ENCODE peak calls at places on chromosomes 6 and 20, in nine cellular contexts. W is Calu3, R is lung, N is AG09309, K is upper lobe of right lung, T is IMR-90, P is GM12865, B is BE2C, U is HFFc6. L is an unnamed sample.

GRCh38 chr6:149043476-149044130 is 273.9 kb upstream of the TAB2 start:
- DNase-seq in B (peak; percentile 84), K (no peak), W (no peak), U (peak; percentile 10), P (peak; percentile 49), R (no peak), N (no peak), T (no peak), L (no peak)

GRCh38 chr6:142842423-142843261 is 102.3 kb downstream of the HIVEP2 start:
- DNase-seq in R (no peak), U (peak; percentile 84), T (peak; percentile 57), B (no peak), N (peak; percentile 13), K (no peak), P (peak; percentile 95), W (no peak), L (peak; percentile 24)

GRCh38 chr6:158376650-158377081 is 64.4 kb downstream of the TULP4 start:
- DNase-seq in N (peak; percentile 61), W (no peak), T (peak; percentile 89), P (no peak), U (peak; percentile 35), B (no peak), R (no peak), K (no peak), L (no peak)

GRCh38 chr6:104003803-104004516 is 855.8 kb downstream of the HACE1 start:
- DNase-seq in K (no peak), B (no peak), U (no peak), P (no peak), T (no peak), R (no peak), W (no peak), N (no peak), L (no peak)

GRCh38 chr20:31840906-31841816 is 4.2 kb downstream of the FOXS1 start:
- DNase-seq in K (no peak), N (no peak), W (no peak), U (no peak), T (no peak), R (no peak), P (no peak), B (no peak), L (no peak)

GRCh38 chr6:79512014-79512413 is 25.2 kb downstream of the LCA5 start:
- DNase-seq in U (no peak), B (no peak), N (no peak), K (no peak), R (no peak), T (no peak), W (no peak), P (no peak), L (no peak)

GRCh38 chr6:92114091-92114490 is 1305.3 kb downstream of the EPHA7 start:
- DNase-seq in P (no peak), W (no peak), K (no peak), N (no peak), R (no peak), U (no peak), B (no peak), T (no peak), L (no peak)

GRCh38 chr6:6330407-6330806 is 9.9 kb upstream of the F13A1 start:
- DNase-seq in W (no peak), U (no peak), T (no peak), K (no peak), N (no peak), B (no peak), P (peak; percentile 26), R (no peak), L (no peak)

GRCh38 chr6:33771342-33772113 is 17.4 kb downstream of the LEMD2 start:
- DNase-seq in W (peak; percentile 69), U (peak; percentile 97), R (peak; percentile 63), T (peak; percentile 96), K (peak; percentile 87), B (peak; percentile 85), N (peak; percentile 98), P (peak; percentile 72), L (peak; percentile 86)

GRCh38 chr6:117668736-117669135 is 6.5 kb upstream of the NUS1 start:
- DNase-seq in T (no peak), K (no peak), U (no peak), R (no peak), B (no peak), P (no peak), W (no peak), N (no peak), L (no peak)

GRCh38 chr6:35948725-35949124 is 27.8 kb upstream of the SRPK1 start:
- DNase-seq in R (no peak), W (no peak), T (peak; percentile 12), P (peak; percentile 19), U (peak; percentile 17), B (peak; percentile 22), K (no peak), N (no peak), L (no peak)

GRCh38 chr6:89840538-89840937 is 10.9 kb downstream of the CASP8AP2 start:
- DNase-seq in U (no peak), N (no peak), R (no peak), P (no peak), T (peak; percentile 41), B (peak; percentile 64), W (no peak), K (no peak), L (no peak)

GRCh38 chr6:33241968-33242367 is 29.7 kb downstream of the VPS52 start:
- DNase-seq in W (no peak), U (no peak), N (no peak), P (no peak), T (no peak), R (no peak), B (no peak), K (no peak), L (no peak)

GRCh38 chr6:71496018-71496800 is 207.6 kb downstream of the OGFRL1 start:
- DNase-seq in T (peak; percentile 31), K (no peak), R (no peak), W (no peak), U (no peak), P (peak; percentile 77), B (no peak), N (no peak), L (peak; percentile 23)

GRCh38 chr6:83474309-83474708 is 38.0 kb upstream of the PRSS35 start:
- DNase-seq in T (peak; percentile 34), N (no peak), U (no peak), R (no peak), P (no peak), K (no peak), B (no peak), W (no peak), L (no peak)

GRCh38 chr6:164108869-164109769 is 694.6 kb downstream of the QKI start:
- DNase-seq in N (no peak), R (peak; percentile 50), U (no peak), P (no peak), B (no peak), W (no peak), K (peak; percentile 70), T (no peak), L (no peak)

GRCh38 chr6:67563671-67564070 is 1071.4 kb upstream of the ADGRB3 start:
- DNase-seq in R (no peak), W (no peak), K (no peak), B (no peak), N (no peak), U (no peak), P (no peak), T (no peak), L (no peak)

GRCh38 chr6:142827356-142827755 is 117.6 kb downstream of the HIVEP2 start:
- DNase-seq in N (no peak), W (no peak), T (no peak), K (no peak), U (no peak), P (no peak), R (peak; percentile 33), B (no peak), L (no peak)

GRCh38 chr6:144134176-144134575 is 16.1 kb upstream of the STX11 start:
- DNase-seq in B (no peak), P (no peak), K (no peak), U (no peak), N (no peak), R (no peak), T (peak; percentile 21), W (no peak), L (no peak)

GRCh38 chr6:165644586-165645266 is 18.3 kb downstream of the PDE10A start:
- DNase-seq in U (no peak), N (no peak), R (no peak), K (no peak), B (no peak), T (no peak), P (no peak), W (no peak), L (no peak)

GRCh38 chr6:165641672-165642156 is 21.3 kb downstream of the PDE10A start:
- DNase-seq in N (no peak), T (no peak), W (peak; percentile 43), K (no peak), B (no peak), R (no peak), U (no peak), P (no peak), L (no peak)

GRCh38 chr6:165645919-165646318 is 17.1 kb downstream of the PDE10A start:
- DNase-seq in R (no peak), B (no peak), N (no peak), T (no peak), K (no peak), W (no peak), P (no peak), U (no peak), L (no peak)

GRCh38 chr6:165640767-165641166 is 22.3 kb downstream of the PDE10A start:
- DNase-seq in T (no peak), U (no peak), B (no peak), R (no peak), K (no peak), N (no peak), P (no peak), W (no peak), L (no peak)

GRCh38 chr6:165643015-165643414 is 20.0 kb downstream of the PDE10A start:
- DNase-seq in K (no peak), W (no peak), R (no peak), B (no peak), P (no peak), N (no peak), U (no peak), T (no peak), L (no peak)
- TF ChIP-seq CTCF in K (no peak), W (no peak), R (no peak), B (no peak), P (no peak), N (no peak), U (no peak), T (no peak), L (no peak)

GRCh38 chr6:159716247-159717086 is 10.8 kb upstream of the WTAP start:
- DNase-seq in W (no peak), R (no peak), N (peak; percentile 97), B (no peak), T (peak; percentile 98), U (peak; percentile 95), P (no peak), K (no peak), L (no peak)
- TF ChIP-seq CTCF in W (no peak), R (no peak), N (peak; percentile 9), B (no peak), T (no peak), U (peak; percentile 23), P (no peak), K (no peak), L (no peak)

GRCh38 chr6:147742445-147742844 is 234.0 kb downstream of the SAMD5 start:
- DNase-seq in W (no peak), T (no peak), U (no peak), B (no peak), N (no peak), K (no peak), R (no peak), P (no peak), L (no peak)
- TF ChIP-seq CTCF in W (no peak), T (no peak), U (no peak), B (no peak), N (no peak), K (no peak), R (no peak), P (no peak), L (no peak)

GRCh38 chr20:11838076-11838636 is 79.5 kb upstream of the BTBD3 start:
- DNase-seq in R (no peak), W (no peak), T (no peak), B (no peak), K (no peak), N (no peak), U (no peak), P (no peak), L (no peak)
- TF ChIP-seq CTCF in R (no peak), W (no peak), T (no peak), B (peak; percentile 4), K (no peak), N (no peak), U (no peak), P (no peak), L (no peak)